ENCODE peak calls at places on chromosomes 1 and 21, in ten cellular contexts. One of them, this sample, is unnamed. For H3K9me3, the result is how much of the 10 kb centered on the place peaks cover.

GRCh38 chr1:6461538-6462411 is 4.2 kb downstream of the TNFRSF25 start:
- DNase-seq in Panc1: no peak
- DNase-seq in AG04450: no peak
- DNase-seq in psoas muscle: no peak
- DNase-seq in cardiac muscle cell: no peak
- DNase-seq in ovary: no peak
- DNase-seq in A549: no peak
- DNase-seq in heart left ventricle: no peak
- DNase-seq in thoracic aorta: no peak
- DNase-seq in IMR-90: no peak
- DNase-seq in this sample: no peak

GRCh38 chr1:153567621-153568366 is 2.1 kb upstream of the S100A2 start:
- DNase-seq in Panc1: peak
- DNase-seq in AG04450: no peak
- DNase-seq in psoas muscle: no peak
- DNase-seq in cardiac muscle cell: no peak
- DNase-seq in ovary: no peak
- DNase-seq in A549: peak
- DNase-seq in heart left ventricle: no peak
- DNase-seq in thoracic aorta: no peak
- DNase-seq in IMR-90: peak
- DNase-seq in this sample: no peak

GRCh38 chr21:45093064-45093532 is 18.7 kb downstream of the ADARB1 start:
- DNase-seq in Panc1: no peak
- DNase-seq in AG04450: no peak
- DNase-seq in psoas muscle: peak
- DNase-seq in cardiac muscle cell: no peak
- DNase-seq in ovary: no peak
- DNase-seq in A549: no peak
- DNase-seq in heart left ventricle: peak
- DNase-seq in thoracic aorta: no peak
- DNase-seq in IMR-90: no peak
- DNase-seq in this sample: no peak

GRCh38 chr1:192747942-192748341 is 60.9 kb upstream of the RGS2 start:
- DNase-seq in Panc1: no peak
- DNase-seq in AG04450: no peak
- DNase-seq in psoas muscle: no peak
- DNase-seq in cardiac muscle cell: peak
- DNase-seq in ovary: no peak
- DNase-seq in A549: peak
- DNase-seq in heart left ventricle: no peak
- DNase-seq in thoracic aorta: no peak
- DNase-seq in IMR-90: peak
- DNase-seq in this sample: no peak

GRCh38 chr1:47523812-47524170 is 85.9 kb downstream of the FOXD2 start:
- DNase-seq in Panc1: no peak
- DNase-seq in AG04450: no peak
- DNase-seq in psoas muscle: no peak
- DNase-seq in cardiac muscle cell: no peak
- DNase-seq in ovary: no peak
- DNase-seq in A549: no peak
- DNase-seq in heart left ventricle: no peak
- DNase-seq in thoracic aorta: no peak
- DNase-seq in IMR-90: no peak
- DNase-seq in this sample: no peak

GRCh38 chr1:86082183-86082582 is 74.4 kb downstream of the COL24A1 start:
- DNase-seq in Panc1: no peak
- DNase-seq in AG04450: no peak
- DNase-seq in psoas muscle: no peak
- DNase-seq in cardiac muscle cell: no peak
- DNase-seq in ovary: no peak
- DNase-seq in A549: peak
- DNase-seq in heart left ventricle: no peak
- DNase-seq in thoracic aorta: no peak
- DNase-seq in IMR-90: no peak
- DNase-seq in this sample: no peak

GRCh38 chr1:2893473-2894120 is 92.1 kb upstream of the TTC34 start:
- DNase-seq in Panc1: no peak
- DNase-seq in AG04450: no peak
- DNase-seq in psoas muscle: no peak
- DNase-seq in cardiac muscle cell: no peak
- DNase-seq in ovary: no peak
- DNase-seq in A549: no peak
- DNase-seq in heart left ventricle: no peak
- DNase-seq in thoracic aorta: no peak
- DNase-seq in IMR-90: no peak
- DNase-seq in this sample: no peak

GRCh38 chr21:45295576-45296365 is 8.1 kb upstream of the POFUT2 start:
- DNase-seq in Panc1: no peak
- DNase-seq in AG04450: no peak
- DNase-seq in psoas muscle: no peak
- DNase-seq in cardiac muscle cell: no peak
- DNase-seq in ovary: peak
- DNase-seq in A549: no peak
- DNase-seq in heart left ventricle: no peak
- DNase-seq in thoracic aorta: no peak
- DNase-seq in IMR-90: peak
- DNase-seq in this sample: no peak

GRCh38 chr1:247935781-247936180 is 11.1 kb downstream of the OR2AJ1 start:
- DNase-seq in Panc1: no peak
- DNase-seq in AG04450: no peak
- DNase-seq in psoas muscle: no peak
- DNase-seq in cardiac muscle cell: no peak
- DNase-seq in ovary: no peak
- DNase-seq in A549: no peak
- DNase-seq in heart left ventricle: no peak
- DNase-seq in thoracic aorta: no peak
- DNase-seq in IMR-90: no peak
- DNase-seq in this sample: no peak

GRCh38 chr1:247936415-247936814 is 11.7 kb downstream of the OR2AJ1 start:
- DNase-seq in Panc1: no peak
- DNase-seq in AG04450: no peak
- DNase-seq in psoas muscle: no peak
- DNase-seq in cardiac muscle cell: no peak
- DNase-seq in ovary: no peak
- DNase-seq in A549: no peak
- DNase-seq in heart left ventricle: no peak
- DNase-seq in thoracic aorta: no peak
- DNase-seq in IMR-90: no peak
- DNase-seq in this sample: no peak

DNA sequence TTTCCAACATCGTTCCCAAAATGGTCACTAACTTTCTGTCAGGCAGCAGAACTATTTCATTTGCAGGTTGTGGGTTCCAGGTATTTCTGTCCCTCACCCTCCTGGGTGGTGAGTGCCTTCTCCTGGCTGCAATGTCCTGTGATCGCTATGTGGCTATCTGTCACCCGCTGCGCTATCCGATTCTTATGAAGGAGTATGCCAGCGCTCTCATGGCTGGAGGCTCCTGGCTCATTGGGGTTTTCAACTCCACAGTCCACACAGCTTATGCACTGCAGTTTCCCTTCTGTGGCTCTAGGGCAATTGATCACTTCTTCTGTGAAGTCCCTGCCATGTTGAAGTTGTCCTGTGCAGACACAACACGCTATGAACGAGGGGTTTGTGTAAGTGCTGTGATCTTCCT is 9.3 kb downstream of the OR2AJ1 start:
- DNase-seq in Panc1: no peak
- DNase-seq in AG04450: no peak
- DNase-seq in psoas muscle: no peak
- DNase-seq in cardiac muscle cell: no peak
- DNase-seq in ovary: no peak
- DNase-seq in A549: no peak
- DNase-seq in heart left ventricle: no peak
- DNase-seq in thoracic aorta: no peak
- DNase-seq in IMR-90: no peak
- DNase-seq in this sample: no peak
- H3K9me3 ChIP-seq in Panc1: under half
- H3K9me3 ChIP-seq in AG04450: under half
- H3K9me3 ChIP-seq in psoas muscle: under half
- H3K9me3 ChIP-seq in cardiac muscle cell: under half
- H3K9me3 ChIP-seq in ovary: under half
- H3K9me3 ChIP-seq in A549: under half
- H3K9me3 ChIP-seq in heart left ventricle: under half
- H3K9me3 ChIP-seq in thoracic aorta: under half
- H3K9me3 ChIP-seq in IMR-90: under half
- H3K9me3 ChIP-seq in this sample: under half

GRCh38 chr1:54951810-54952226 is 28.6 kb upstream of the TMEM61 start:
- DNase-seq in Panc1: no peak
- DNase-seq in AG04450: no peak
- DNase-seq in psoas muscle: no peak
- DNase-seq in cardiac muscle cell: no peak
- DNase-seq in ovary: no peak
- DNase-seq in A549: no peak
- DNase-seq in heart left ventricle: no peak
- DNase-seq in thoracic aorta: no peak
- DNase-seq in IMR-90: no peak
- DNase-seq in this sample: no peak

GRCh38 chr1:54953846-54954245 is 26.6 kb upstream of the TMEM61 start:
- DNase-seq in Panc1: no peak
- DNase-seq in AG04450: no peak
- DNase-seq in psoas muscle: no peak
- DNase-seq in cardiac muscle cell: no peak
- DNase-seq in ovary: no peak
- DNase-seq in A549: no peak
- DNase-seq in heart left ventricle: no peak
- DNase-seq in thoracic aorta: no peak
- DNase-seq in IMR-90: no peak
- DNase-seq in this sample: no peak

GRCh38 chr1:54956726-54957125 is 23.7 kb upstream of the TMEM61 start:
- DNase-seq in Panc1: no peak
- DNase-seq in AG04450: no peak
- DNase-seq in psoas muscle: no peak
- DNase-seq in cardiac muscle cell: no peak
- DNase-seq in ovary: no peak
- DNase-seq in A549: no peak
- DNase-seq in heart left ventricle: no peak
- DNase-seq in thoracic aorta: no peak
- DNase-seq in IMR-90: no peak
- DNase-seq in this sample: no peak

GRCh38 chr1:54952950-54953718 is 27.3 kb upstream of the TMEM61 start:
- DNase-seq in Panc1: no peak
- DNase-seq in AG04450: no peak
- DNase-seq in psoas muscle: no peak
- DNase-seq in cardiac muscle cell: peak
- DNase-seq in ovary: no peak
- DNase-seq in A549: no peak
- DNase-seq in heart left ventricle: no peak
- DNase-seq in thoracic aorta: no peak
- DNase-seq in IMR-90: peak
- DNase-seq in this sample: no peak

DNA sequence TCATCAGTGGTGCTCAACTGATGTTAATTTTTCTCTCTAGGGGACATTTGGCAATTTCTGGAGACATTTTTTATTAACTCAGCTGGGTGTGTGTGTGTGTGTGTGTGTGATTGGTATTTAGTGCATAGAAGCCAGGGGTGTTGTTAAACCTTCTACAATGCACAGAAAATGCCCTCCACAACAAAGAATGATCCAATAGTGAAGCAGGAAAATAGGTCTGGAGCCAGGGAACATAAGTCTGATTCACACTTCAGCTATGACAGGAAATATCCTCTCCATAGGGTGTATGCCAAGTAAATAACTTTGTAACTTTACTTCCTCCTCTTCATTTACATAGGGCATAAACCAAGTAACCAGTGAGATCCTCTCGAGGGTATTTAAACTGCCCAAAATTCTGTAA is 25.1 kb upstream of the TMEM61 start:
- DNase-seq in Panc1: no peak
- DNase-seq in AG04450: no peak
- DNase-seq in psoas muscle: no peak
- DNase-seq in cardiac muscle cell: peak
- DNase-seq in ovary: no peak
- DNase-seq in A549: no peak
- DNase-seq in heart left ventricle: no peak
- DNase-seq in thoracic aorta: no peak
- DNase-seq in IMR-90: peak
- DNase-seq in this sample: no peak
- H3K4me3 ChIP-seq in Panc1: no peak
- H3K4me3 ChIP-seq in AG04450: no peak
- H3K4me3 ChIP-seq in psoas muscle: no peak
- H3K4me3 ChIP-seq in cardiac muscle cell: no peak
- H3K4me3 ChIP-seq in ovary: no peak
- H3K4me3 ChIP-seq in A549: no peak
- H3K4me3 ChIP-seq in heart left ventricle: no peak
- H3K4me3 ChIP-seq in thoracic aorta: peak
- H3K4me3 ChIP-seq in IMR-90: no peak
- H3K4me3 ChIP-seq in this sample: no peak

DNA sequence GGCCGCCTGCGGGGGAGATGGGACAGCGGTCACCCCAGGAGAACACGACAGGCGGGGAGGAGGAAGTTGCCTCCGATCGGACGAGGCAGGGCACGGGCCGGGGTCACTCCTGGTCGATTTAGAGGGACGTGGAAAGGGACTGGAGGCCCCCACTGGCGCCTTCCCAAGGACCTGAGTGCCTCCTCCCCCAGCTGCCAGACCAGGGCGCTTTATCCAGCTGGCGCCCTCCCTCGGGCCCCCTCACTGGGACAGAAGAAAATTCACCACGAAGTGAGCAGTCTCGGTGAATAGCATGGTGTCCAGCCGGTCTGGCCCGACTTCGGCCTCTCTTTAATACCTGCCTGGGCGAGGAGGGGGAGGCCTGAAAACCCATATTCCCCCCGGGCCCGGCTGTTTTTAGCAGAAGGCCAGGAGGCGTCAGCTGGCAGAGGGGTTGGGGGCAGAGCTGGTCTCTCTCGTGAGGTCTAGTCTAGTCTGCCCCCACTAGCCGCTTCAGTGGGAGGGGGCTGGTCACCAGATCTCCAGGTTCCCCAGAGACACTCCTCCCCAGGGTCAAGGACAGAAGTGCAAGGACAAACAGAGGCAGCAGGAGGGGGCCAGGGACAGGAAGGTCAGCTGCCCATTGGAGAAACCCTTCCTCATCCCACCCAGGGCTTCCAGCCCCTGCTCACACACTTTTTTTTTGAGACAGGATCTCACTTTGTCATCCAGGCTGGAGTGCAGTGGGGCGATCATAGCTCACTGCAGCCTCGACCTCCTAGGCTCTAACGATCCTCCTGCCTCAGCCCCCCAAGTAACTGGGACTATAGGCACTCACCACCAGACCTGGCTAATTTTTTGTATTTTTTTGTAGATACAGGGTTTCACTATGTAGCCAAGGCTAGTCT is 10.2 kb downstream of the FAM229A start:
- DNase-seq in Panc1: no peak
- DNase-seq in AG04450: no peak
- DNase-seq in psoas muscle: peak
- DNase-seq in cardiac muscle cell: peak
- DNase-seq in ovary: peak
- DNase-seq in A549: peak
- DNase-seq in heart left ventricle: peak
- DNase-seq in thoracic aorta: no peak
- DNase-seq in IMR-90: peak
- DNase-seq in this sample: peak
- TF ChIP-seq CTCF in Panc1: no peak
- TF ChIP-seq CTCF in AG04450: peak
- TF ChIP-seq CTCF in psoas muscle: no peak
- TF ChIP-seq CTCF in cardiac muscle cell: no peak
- TF ChIP-seq CTCF in ovary: no peak
- TF ChIP-seq CTCF in A549: no peak
- TF ChIP-seq CTCF in heart left ventricle: no peak
- TF ChIP-seq CTCF in thoracic aorta: no peak
- TF ChIP-seq CTCF in IMR-90: no peak
- TF ChIP-seq CTCF in this sample: no peak

GRCh38 chr1:69455718-69456117 is 112.0 kb upstream of the LRRC7 start:
- DNase-seq in Panc1: no peak
- DNase-seq in AG04450: no peak
- DNase-seq in psoas muscle: no peak
- DNase-seq in cardiac muscle cell: no peak
- DNase-seq in ovary: no peak
- DNase-seq in A549: no peak
- DNase-seq in heart left ventricle: no peak
- DNase-seq in thoracic aorta: no peak
- DNase-seq in IMR-90: no peak
- DNase-seq in this sample: no peak

DNA sequence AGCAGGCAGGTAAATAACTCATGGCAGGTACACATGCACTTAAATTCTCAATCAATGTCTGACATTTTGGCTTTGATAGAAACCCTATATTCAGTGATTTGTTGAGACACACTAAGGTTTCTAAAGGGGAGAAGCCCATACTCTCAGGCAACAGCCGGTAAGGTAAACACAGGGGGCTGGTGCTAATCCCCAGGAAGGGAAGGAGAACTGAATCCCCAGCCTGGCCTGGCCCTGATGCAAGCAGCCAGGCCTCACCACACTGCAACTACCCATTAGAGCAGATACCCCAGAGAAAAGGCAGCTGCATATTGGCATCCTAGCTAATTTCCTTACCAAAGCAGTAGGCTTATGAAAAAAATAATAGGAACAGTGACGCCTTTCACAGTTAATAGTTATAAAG is 116.5 kb upstream of the LRRC7 start:
- DNase-seq in Panc1: no peak
- DNase-seq in AG04450: no peak
- DNase-seq in psoas muscle: no peak
- DNase-seq in cardiac muscle cell: no peak
- DNase-seq in ovary: no peak
- DNase-seq in A549: no peak
- DNase-seq in heart left ventricle: no peak
- DNase-seq in thoracic aorta: no peak
- DNase-seq in IMR-90: no peak
- DNase-seq in this sample: no peak
- H3K9me3 ChIP-seq in Panc1: under half
- H3K9me3 ChIP-seq in AG04450: under half
- H3K9me3 ChIP-seq in psoas muscle: under half
- H3K9me3 ChIP-seq in cardiac muscle cell: under half
- H3K9me3 ChIP-seq in ovary: under half
- H3K9me3 ChIP-seq in A549: under half
- H3K9me3 ChIP-seq in heart left ventricle: under half
- H3K9me3 ChIP-seq in thoracic aorta: under half
- H3K9me3 ChIP-seq in IMR-90: under half
- H3K9me3 ChIP-seq in this sample: under half

This sample was measured in Caco-2.